ENCODE peak calls at places on chromosomes 6 and 20, in six cellular contexts. A is T-helper 1 cell; O is NCI-H1436; S is stimulated activated CD8-positive, alpha-beta memory T cell treated with anti-CD3 and anti-CD28 coated beads, Interleukin-4, amount 100 ng/mL, for 4 hours; F is T-helper 9 cell; R is activated gamma-delta T cell treated with anti-CD3 and anti-CD28 coated beads, Interleukin-2, amount 50 U/mL, for 16 hours. N is an unnamed sample.

GRCh38 chr20:61349447-61350165 is 97.5 kb downstream of the CDH4 start:
- DNase-seq in A (no peak), O (no peak), S (no peak), F (no peak), R (no peak), N (no peak)

GRCh38 chr6:5695260-5696245 is 311.2 kb downstream of the NRN1 start:
- DNase-seq in A (no peak), O (no peak), S (no peak), F (no peak), R (no peak), N (peak)

GRCh38 chr6:132877003-132877402 is 62.6 kb downstream of the RPS12 start:
- DNase-seq in A (no peak), O (no peak), S (no peak), F (no peak), R (no peak), N (no peak)

GRCh38 chr6:30463651-30464618 is 25.4 kb upstream of the HLA-E start:
- DNase-seq in A (peak), O (no peak), S (peak), F (peak), R (peak), N (peak)

GRCh38 chr20:2145376-2145775 is 43.7 kb downstream of the STK35 start:
- DNase-seq in A (no peak), O (no peak), S (no peak), F (no peak), R (no peak), N (peak)

GRCh38 chr6:130853555-130854183 is 26.5 kb downstream of the SMLR1 start:
- DNase-seq in A (no peak), O (no peak), S (no peak), F (no peak), R (no peak), N (peak)

GRCh38 chr20:46779831-46780230 is 70.4 kb downstream of the SLC2A10 start:
- DNase-seq in A (no peak), O (no peak), S (no peak), F (no peak), R (no peak), N (no peak)

GRCh38 chr6:52407467-52407866 is 12.7 kb upstream of the EFHC1 start:
- DNase-seq in A (no peak), O (peak), S (no peak), F (no peak), R (no peak), N (peak)

GRCh38 chr6:31631209-31631608 is 10.7 kb downstream of the PRRC2A start:
- DNase-seq in A (no peak), O (no peak), S (no peak), F (no peak), R (no peak), N (no peak)

GRCh38 chr6:42250509-42250908 is 32.8 kb upstream of the MRPS10 start:
- DNase-seq in A (no peak), O (no peak), S (no peak), F (no peak), R (no peak), N (no peak)

GRCh38 chr6:101018157-101018556 is 137.0 kb upstream of the ASCC3 start:
- DNase-seq in A (no peak), O (no peak), S (no peak), F (no peak), R (no peak), N (no peak)

GRCh38 chr6:17448165-17448564 is 54.8 kb downstream of the CAP2 start:
- DNase-seq in A (no peak), O (no peak), S (no peak), F (no peak), R (no peak), N (peak)

GRCh38 chr6:81166770-81167169 is 585.7 kb downstream of the TENT5A start:
- DNase-seq in A (no peak), O (no peak), S (no peak), F (no peak), R (no peak), N (peak)

GRCh38 chr20:49106332-49106731 is 60.2 kb downstream of the CSE1L start:
- DNase-seq in A (no peak), O (no peak), S (no peak), F (no peak), R (no peak), N (no peak)

GRCh38 chr6:41257369-41258195 is 28.9 kb downstream of the TREM1 start:
- DNase-seq in A (no peak), O (peak), S (no peak), F (no peak), R (no peak), N (peak)

GRCh38 chr6:474454-475185 is 83.1 kb downstream of the IRF4 start:
- DNase-seq in A (peak), O (no peak), S (peak), F (peak), R (peak), N (no peak)

GRCh38 chr20:19934792-19935491 is 82.2 kb upstream of the NAA20 start:
- DNase-seq in A (no peak), O (peak), S (no peak), F (no peak), R (no peak), N (no peak)

GRCh38 chr20:1757072-1757471 is 99.5 kb upstream of the SIRPG start:
- DNase-seq in A (no peak), O (no peak), S (no peak), F (no peak), R (no peak), N (no peak)

GRCh38 chr6:162554531-162554930 is 173.0 kb downstream of the PRKN start:
- DNase-seq in A (no peak), O (no peak), S (no peak), F (no peak), R (no peak), N (no peak)

GRCh38 chr20:34037767-34038166 is 44.1 kb downstream of the RALY start:
- DNase-seq in A (no peak), O (no peak), S (no peak), F (no peak), R (no peak), N (peak)

GRCh38 chr6:69232506-69233194 is 564.2 kb downstream of the LMBRD1 start:
- DNase-seq in A (peak), O (no peak), S (no peak), F (peak), R (no peak), N (peak)

GRCh38 chr6:118787746-118788419 is 106.1 kb upstream of the ASF1A start:
- DNase-seq in A (no peak), O (peak), S (no peak), F (no peak), R (no peak), N (peak)

GRCh38 chr20:50368813-50369224 is 141.4 kb upstream of the PTPN1 start:
- DNase-seq in A (no peak), O (no peak), S (no peak), F (no peak), R (no peak), N (no peak)

GRCh38 chr6:133254552-133255228 is 13.5 kb downstream of the EYA4 start:
- DNase-seq in A (no peak), O (no peak), S (no peak), F (no peak), R (no peak), N (no peak)

GRCh38 chr6:80211295-80211694 is 104.8 kb downstream of the BCKDHB start:
- DNase-seq in A (no peak), O (no peak), S (no peak), F (no peak), R (no peak), N (no peak)

GRCh38 chr6:83474309-83474708 is 38.0 kb upstream of the PRSS35 start:
- DNase-seq in A (no peak), O (no peak), S (no peak), F (no peak), R (no peak), N (peak)

GRCh38 chr20:32571566-32571965 is 13.6 kb downstream of the NOL4L start:
- DNase-seq in A (no peak), O (no peak), S (no peak), F (no peak), R (no peak), N (no peak)

GRCh38 chr6:36840471-36841461 is 1.5 kb upstream of the CPNE5 start:
- DNase-seq in A (peak), O (no peak), S (peak), F (peak), R (no peak), N (no peak)

GRCh38 chr20:57996936-57997629 is 231.4 kb downstream of the ANKRD60 start:
- DNase-seq in A (no peak), O (no peak), S (no peak), F (no peak), R (no peak), N (peak)

GRCh38 chr20:51156041-51156795 is 133.3 kb upstream of the KCNG1 start:
- DNase-seq in A (no peak), O (no peak), S (no peak), F (no peak), R (no peak), N (peak)

GRCh38 chr6:109062216-109062615 is 32.4 kb downstream of the SESN1 start:
- DNase-seq in A (no peak), O (no peak), S (no peak), F (no peak), R (no peak), N (no peak)